ENCODE peak calls at places on chromosomes 4 and X, in four cellular contexts. R is ovary, X is stomach, H is tibial nerve. W is an unnamed sample.

GRCh38 chrX:150936556-150936955 is 38.1 kb upstream of the CD99L2 start:
- DNase-seq in H (no peak), R (no peak), X (no peak), W (no peak)

GRCh38 chr4:71222661-71223060 is 116.2 kb upstream of the SLC4A4 start:
- DNase-seq in R (no peak), X (no peak), H (no peak), W (no peak)

GRCh38 chr4:161252520-161253141 is 911.2 kb downstream of the FSTL5 start:
- DNase-seq in H (no peak), X (no peak), R (no peak), W (no peak)

GRCh38 chr4:78149737-78150136 is 92.6 kb downstream of the FRAS1 start:
- DNase-seq in X (no peak), R (no peak), H (no peak), W (no peak)

GRCh38 chrX:81202989-81203388 is 1.1 kb downstream of the SH3BGRL start:
- DNase-seq in R (no peak), H (no peak), X (no peak), W (no peak)

GRCh38 chr4:165709973-165710526 is 163.0 kb upstream of the TLL1 start:
- DNase-seq in R (no peak), X (no peak), H (no peak), W (no peak)

GRCh38 chrX:34859191-34859590 is 83.4 kb upstream of the FAM47B start:
- DNase-seq in R (no peak), X (no peak), H (no peak), W (no peak)

GRCh38 chr4:73021634-73022033 is 47.9 kb downstream of the COX18 start:
- DNase-seq in X (no peak), H (no peak), R (no peak), W (no peak)

GRCh38 chr4:65943076-65943475 is 272.8 kb upstream of the EPHA5 start:
- DNase-seq in R (no peak), H (no peak), X (no peak), W (no peak)

GRCh38 chr4:168541608-168541953 is 44.7 kb downstream of the PALLD start:
- DNase-seq in R (no peak), H (no peak), X (no peak), W (no peak)

GRCh38 chr4:26748805-26749204 is 111.8 kb upstream of the STIM2 start:
- DNase-seq in R (no peak), H (no peak), X (no peak), W (no peak)

GRCh38 chr4:1411436-1412375 is 5.5 kb upstream of the NKX1-1 start:
- DNase-seq in X (peak), H (no peak), R (no peak), W (no peak)

GRCh38 chr4:38002451-38003071 is 42.4 kb downstream of the PTTG2 start:
- DNase-seq in R (no peak), X (no peak), H (no peak), W (no peak)

GRCh38 chrX:14872355-14872754 is 514 bp downstream of the FANCB start:
- DNase-seq in R (no peak), H (no peak), X (no peak), W (no peak)

GRCh38 chr4:182301736-182302135 is 58.5 kb downstream of the TENM3 start:
- DNase-seq in H (no peak), X (no peak), R (no peak), W (no peak)

GRCh38 chr4:41290486-41290885 is 33.8 kb downstream of the UCHL1 start:
- DNase-seq in H (no peak), R (no peak), X (no peak), W (no peak)

GRCh38 chr4:26298198-26298950 is 22.4 kb upstream of the RBPJ start:
- DNase-seq in X (no peak), H (no peak), R (no peak), W (no peak)

GRCh38 chrX:19926095-19926494 is 38.7 kb upstream of the SH3KBP1 start:
- DNase-seq in H (no peak), X (no peak), R (no peak), W (no peak)

GRCh38 chrX:10085223-10085622 is 71.6 kb upstream of the CLCN4 start:
- DNase-seq in X (no peak), R (no peak), H (no peak), W (no peak)

GRCh38 chr4:87882321-87882720 is 49.6 kb downstream of the MEPE start:
- DNase-seq in R (no peak), X (no peak), H (no peak), W (no peak)

GRCh38 chr4:1987296-1987695 is 21.5 kb downstream of the NELFA start:
- DNase-seq in R (no peak), X (no peak), H (no peak), W (no peak)

GRCh38 chrX:39195156-39195555 is 393.9 kb downstream of the MID1IP1 start:
- DNase-seq in R (no peak), H (no peak), X (no peak), W (no peak)

GRCh38 chrX:39194673-39195072 is 393.4 kb downstream of the MID1IP1 start:
- DNase-seq in H (no peak), R (no peak), X (no peak), W (no peak)

GRCh38 chrX:39199429-39199828 is 398.2 kb downstream of the MID1IP1 start:
- DNase-seq in X (no peak), H (no peak), R (no peak), W (no peak)

GRCh38 chrX:39201305-39201990 is 400.2 kb downstream of the MID1IP1 start:
- DNase-seq in X (no peak), R (no peak), H (no peak), W (no peak)

GRCh38 chrX:39196192-39197102 is 395.2 kb downstream of the MID1IP1 start:
- DNase-seq in R (no peak), X (peak), H (peak), W (no peak)
- TF ChIP-seq EP300 in R (no peak), X (no peak), H (no peak), W (no peak)

DNA sequence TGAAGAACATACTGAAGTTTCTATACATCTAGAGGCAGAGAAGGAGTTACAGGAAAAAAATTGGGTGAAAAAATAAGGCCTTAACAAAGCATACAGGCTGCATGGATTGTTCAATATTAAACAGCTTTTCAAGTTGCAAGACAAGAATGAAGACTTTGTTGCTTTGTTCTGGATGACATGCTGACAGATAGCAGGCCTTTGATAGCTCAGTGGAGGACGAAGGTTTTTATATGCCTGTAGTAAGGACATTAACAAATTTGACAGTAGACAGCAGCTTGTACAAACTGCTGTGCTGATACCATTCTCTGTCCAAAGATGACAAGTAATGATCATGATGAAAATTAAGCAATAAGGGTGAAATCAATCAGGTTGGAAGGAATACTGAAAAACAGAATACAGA is 310.0 kb downstream of the NKX6-1 start:
- DNase-seq in H (no peak), R (no peak), X (no peak), W (no peak)
- TF ChIP-seq EP300 in H (no peak), R (no peak), X (no peak), W (no peak)

DNA sequence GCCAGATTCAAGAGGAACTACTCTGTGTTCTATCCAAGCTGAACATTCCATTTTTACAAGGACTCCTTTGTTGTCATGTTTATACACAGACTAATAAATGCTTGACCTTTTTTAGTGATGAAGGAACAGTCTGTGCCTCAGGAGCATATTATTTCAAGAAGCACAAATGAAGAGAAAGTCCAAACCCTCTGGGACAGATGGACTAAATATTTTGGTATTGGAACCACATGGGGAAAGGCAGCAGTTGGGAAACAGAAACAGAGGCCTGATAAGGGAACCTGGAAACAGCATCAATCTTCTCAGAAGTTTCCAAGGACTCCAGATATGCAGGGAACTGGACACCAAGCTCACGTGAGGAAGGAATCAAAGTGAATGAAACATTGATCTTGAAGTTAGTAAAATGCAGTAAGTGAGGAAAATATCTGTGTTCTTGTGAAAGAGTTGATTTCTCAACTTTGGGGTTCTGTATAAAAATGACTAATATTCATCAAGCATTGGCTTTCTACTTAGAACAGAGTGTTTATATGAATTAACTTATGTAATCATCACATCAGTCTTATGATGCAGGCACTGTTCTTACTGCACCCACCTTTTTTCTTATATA is 149.0 kb upstream of the JADE1 start:
- DNase-seq in R (no peak), X (no peak), H (no peak), W (no peak)
- TF ChIP-seq EP300 in R (peak), X (peak), H (peak), W (peak)

DNA sequence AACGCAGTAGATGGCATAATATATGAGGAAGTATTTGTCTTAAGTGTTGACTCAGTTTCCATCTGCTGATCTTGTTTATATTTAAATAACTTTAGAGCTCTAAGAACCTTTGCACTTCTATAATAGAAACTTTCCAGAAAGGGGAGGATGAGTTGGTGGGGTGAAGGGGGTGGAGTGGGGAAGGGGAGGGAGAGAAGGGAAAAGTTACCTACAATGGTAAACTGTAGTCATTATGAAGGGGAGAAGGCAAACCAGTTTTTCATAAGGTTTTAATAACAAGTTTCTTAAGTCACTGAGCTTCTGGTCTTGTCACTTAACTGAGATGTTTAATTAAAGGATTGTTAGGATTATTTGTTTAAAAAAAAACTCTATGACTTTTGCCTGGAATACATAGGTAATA is 326 bp downstream of the ALPK1 start:
- DNase-seq in X (no peak), R (no peak), H (no peak), W (no peak)
- TF ChIP-seq EP300 in X (no peak), R (no peak), H (no peak), W (no peak)

GRCh38 chr4:153257966-153258365 is 53.7 kb downstream of the TRIM2 start:
- DNase-seq in R (no peak), X (no peak), H (no peak), W (no peak)
- TF ChIP-seq EP300 in R (no peak), X (no peak), H (no peak), W (no peak)

GRCh38 chrX:1661048-1661921 is 46.4 kb downstream of the ASMT start:
- DNase-seq in H (no peak), R (no peak), X (peak), W (no peak)
- TF ChIP-seq EP300 in H (no peak), R (no peak), X (no peak), W (no peak)

W was measured in suprapubic skin.